ENCODE peak calls at places on chromosomes 1 and 21, in five cellular contexts. K is thoracic aorta, F is transverse colon, L is kidney epithelial cell, S is brain microvascular endothelial cell. E is an unnamed sample.

GRCh38 chr1:240511789-240512188 is 100.2 kb downstream of the GREM2 start:
- DNase-seq in K (no peak), F (no peak), L (no peak), S (no peak), E (no peak)

GRCh38 chr1:47661065-47661464 is 223.2 kb downstream of the FOXD2 start:
- DNase-seq in K (no peak), F (no peak), L (no peak), S (no peak), E (no peak)

GRCh38 chr1:203507227-203507626 is 13.3 kb downstream of the OPTC start:
- DNase-seq in K (no peak), F (peak; percentile 15), L (no peak), S (no peak), E (no peak)

GRCh38 chr1:204649756-204650155 is 35.8 kb downstream of the LRRN2 start:
- DNase-seq in K (no peak), F (peak; percentile 58), L (no peak), S (no peak), E (no peak)

GRCh38 chr21:42479582-42479981 is 16.4 kb downstream of the RSPH1 start:
- DNase-seq in K (no peak), F (no peak), L (no peak), S (no peak), E (no peak)

GRCh38 chr1:150364231-150365003 is 470 bp downstream of the RPRD2 start:
- DNase-seq in K (peak; percentile 15), F (peak; percentile 82), L (no peak), S (peak; percentile 72), E (no peak)

GRCh38 chr1:89692601-89693503 is 59.9 kb downstream of the LRRC8C start:
- DNase-seq in K (no peak), F (no peak), L (no peak), S (no peak), E (no peak)

GRCh38 chr21:14785679-14786078 is 239.6 kb upstream of the SAMSN1 start:
- DNase-seq in K (no peak), F (no peak), L (no peak), S (no peak), E (no peak)

GRCh38 chr1:177423083-177423482 is 252.3 kb downstream of the BRINP2 start:
- DNase-seq in K (no peak), F (peak; percentile 11), L (no peak), S (no peak), E (no peak)

GRCh38 chr1:20141466-20141865 is 2.3 kb downstream of the PLA2G2F start:
- DNase-seq in K (no peak), F (no peak), L (no peak), S (no peak), E (no peak)

GRCh38 chr1:215637041-215637573 is 70.0 kb downstream of the KCTD3 start:
- DNase-seq in K (peak; percentile 9), F (peak; percentile 23), L (no peak), S (peak; percentile 16), E (no peak)

GRCh38 chr21:34923202-34923601 is 125.9 kb downstream of the RUNX1 start:
- DNase-seq in K (no peak), F (no peak), L (no peak), S (no peak), E (no peak)

GRCh38 chr1:2644171-2644570 is 11.4 kb upstream of the MMEL1 start:
- DNase-seq in K (no peak), F (no peak), L (no peak), S (no peak), E (no peak)

GRCh38 chr1:21313146-21313885 is 23.1 kb upstream of the ECE1 start:
- DNase-seq in K (no peak), F (no peak), L (no peak), S (no peak), E (peak; percentile 67)

GRCh38 chr1:231605389-231606100 is 21.0 kb upstream of the DISC1 start:
- DNase-seq in K (no peak), F (no peak), L (no peak), S (no peak), E (no peak)

GRCh38 chr1:244196890-244197289 is 145.8 kb downstream of the ZBTB18 start:
- DNase-seq in K (no peak), F (no peak), L (no peak), S (no peak), E (no peak)

GRCh38 chr1:156602557-156602993 is 1.3 kb upstream of the GPATCH4 start:
- DNase-seq in K (no peak), F (no peak), L (no peak), S (no peak), E (no peak)
- H3K4me3 ChIP-seq in K (no peak overlapping the region), F (no peak overlapping the region), L (no peak overlapping the region), S (no peak overlapping the region), E (no peak overlapping the region)

DNA sequence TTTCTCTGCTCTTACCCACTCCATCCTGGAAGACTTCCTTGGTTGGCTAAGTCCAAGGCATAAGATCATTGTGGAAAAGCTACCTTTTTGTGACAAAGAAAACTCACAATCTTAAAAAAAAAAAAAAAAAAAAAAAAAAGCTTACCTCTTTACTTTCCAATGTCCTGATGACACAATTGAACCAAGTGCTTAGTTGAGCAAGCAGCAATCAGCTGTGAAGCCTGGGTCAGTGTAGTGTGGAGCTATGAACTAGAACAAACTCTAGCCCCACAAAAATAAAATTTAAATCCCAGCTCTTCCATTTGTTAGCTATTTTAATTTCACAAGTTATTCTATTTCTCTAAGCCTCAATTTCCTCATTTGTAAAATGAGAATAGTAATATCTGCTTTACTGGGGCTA is 647.6 kb downstream of the LMO4 start:
- DNase-seq in K (no peak), F (no peak), L (no peak), S (no peak), E (no peak)
- H3K36me3 ChIP-seq in K (no peaks in the 10 kb centered on the region), F (no peaks in the 10 kb centered on the region), L (no peaks in the 10 kb centered on the region), S (no peaks in the 10 kb centered on the region), E (no peaks in the 10 kb centered on the region)

GRCh38 chr1:87598429-87598828 is 269.7 kb downstream of the LMO4 start:
- DNase-seq in K (no peak), F (no peak), L (no peak), S (no peak), E (no peak)
- TF ChIP-seq CTCF in K (no peak), F (no peak), L (no peak), S (peak; percentile 24), E (no peak)

GRCh38 chr1:39795651-39796050 is 7.0 kb upstream of the BMP8B start:
- DNase-seq in K (no peak), F (no peak), L (no peak), S (no peak), E (no peak)

GRCh38 chr1:39805385-39805784 is 16.7 kb upstream of the BMP8B start:
- DNase-seq in K (no peak), F (no peak), L (no peak), S (no peak), E (no peak)

GRCh38 chr1:39800471-39800835 is 11.8 kb upstream of the BMP8B start:
- DNase-seq in K (no peak), F (no peak), L (no peak), S (no peak), E (no peak)

GRCh38 chr1:39802496-39803260 is 14.0 kb upstream of the BMP8B start:
- DNase-seq in K (no peak), F (no peak), L (no peak), S (no peak), E (no peak)

GRCh38 chr1:39799770-39800470 is 11.3 kb upstream of the BMP8B start:
- DNase-seq in K (no peak), F (peak; percentile 84), L (peak; percentile 86), S (peak; percentile 69), E (peak; percentile 17)
- H3K4me3 ChIP-seq in K (peak overlapping the region; percentile 16), F (no peak overlapping the region), L (no peak overlapping the region), S (no peak overlapping the region), E (no peak overlapping the region)

DNA sequence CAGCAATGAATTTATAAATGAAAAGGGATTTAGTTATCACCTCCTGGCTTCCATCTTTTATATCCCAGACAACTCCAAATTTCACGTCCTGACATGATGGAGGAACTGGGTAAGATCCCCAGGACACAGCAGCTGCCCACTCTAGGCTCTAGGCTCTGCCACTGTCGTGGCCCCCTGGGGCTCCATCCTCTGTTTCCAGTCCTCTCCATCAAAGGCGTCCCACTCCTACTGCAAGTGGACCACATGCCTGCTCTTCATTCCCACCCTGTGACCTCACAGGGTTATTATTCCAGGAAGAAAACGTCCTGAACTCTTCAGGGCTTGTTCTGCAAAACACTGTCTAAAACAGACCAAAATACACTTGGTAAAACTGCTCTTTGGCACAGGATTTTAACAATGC is 11.9 kb downstream of the URB1 start:
- DNase-seq in K (no peak), F (no peak), L (no peak), S (no peak), E (no peak)
- H3K36me3 ChIP-seq in K (peaks cover 28% of the 10 kb centered on the region), F (no peaks in the 10 kb centered on the region), L (no peaks in the 10 kb centered on the region), S (peaks cover 59% of the 10 kb centered on the region), E (peaks cover 11% of the 10 kb centered on the region)

DNA sequence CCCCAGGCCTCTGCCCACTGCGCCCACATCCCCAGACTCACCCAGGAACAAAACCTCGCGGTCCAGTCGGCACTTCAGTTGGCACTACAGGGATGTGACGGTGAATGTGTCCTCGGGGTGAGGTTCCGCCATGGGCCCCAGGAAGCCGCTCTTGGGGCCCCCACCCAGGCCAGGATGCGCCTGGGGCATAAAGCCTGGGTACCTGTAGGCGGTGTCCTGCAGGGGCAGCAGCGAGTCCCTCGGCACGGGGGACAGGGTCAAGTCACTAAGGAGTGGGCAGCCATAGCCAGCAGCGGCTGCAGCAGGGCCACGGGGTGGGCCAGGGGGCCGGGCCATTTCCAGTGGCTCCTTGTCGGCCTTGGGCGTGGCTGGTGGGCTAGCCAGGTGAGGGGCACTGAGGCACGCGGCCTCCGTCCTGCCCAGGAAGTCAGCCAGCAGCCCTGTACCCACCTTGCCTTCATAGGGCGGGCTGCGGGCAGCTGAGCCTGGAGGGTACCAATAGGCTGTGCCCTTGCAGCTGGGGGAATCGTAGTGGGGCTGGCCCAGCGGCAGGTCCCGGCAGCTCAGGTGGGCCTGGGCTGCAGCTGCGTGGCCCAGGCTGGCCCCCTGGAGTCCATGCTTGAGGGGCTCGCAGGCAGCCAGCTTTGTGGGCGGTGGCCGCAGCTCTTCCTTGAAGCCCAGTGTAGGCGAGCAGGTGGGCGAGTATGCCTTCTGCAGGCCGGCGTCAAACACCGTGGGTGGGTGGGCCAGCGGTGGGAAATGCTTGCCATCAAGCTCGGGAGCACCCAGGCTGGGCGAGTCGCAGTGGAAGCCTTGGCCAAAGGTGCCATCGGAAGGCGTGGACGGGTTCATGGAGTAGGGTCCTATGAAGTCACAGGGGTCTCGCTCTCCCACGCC is 56.5 kb downstream of the AHDC1 start:
- DNase-seq in K (no peak), F (no peak), L (no peak), S (no peak), E (no peak)
- TF ChIP-seq CTCF in K (no peak), F (no peak), L (peak; percentile 14), S (peak; percentile 43), E (peak; percentile 11)

E was measured in BJ.